ENCODE peak calls at places on chromosomes 16 and 17, in seven cellular contexts. Z is mesenchymal stem cell, W is SK-N-SH, I is endodermal cell, G is AG04450, C is neural progenitor cell, B is fibroblast of lung. V is an unnamed sample.

GRCh38 chr17:2215616-2216364 is 87.8 kb downstream of the SMG6 start:
- DNase-seq in G (peak; percentile 85), I (peak; percentile 78), W (peak; percentile 79), B (peak; percentile 96), C (peak; percentile 60), Z (peak; percentile 92), V (peak; percentile 79)

GRCh38 chr17:6509295-6509771 is 47.0 kb downstream of the PITPNM3 start:
- DNase-seq in B (no peak), I (peak; percentile 69), W (no peak), C (no peak), G (no peak), Z (no peak), V (no peak)

GRCh38 chr16:138049-138417 is 440 bp downstream of the NPRL3 start:
- DNase-seq in G (no peak), W (peak; percentile 76), I (peak; percentile 72), C (peak; percentile 81), B (no peak), Z (peak; percentile 44), V (peak; percentile 35)

GRCh38 chr16:4957720-4958509 is at the start of gene SEC14L5:
- DNase-seq in C (peak; percentile 100), Z (peak; percentile 97), G (peak; percentile 97), W (peak; percentile 100), B (peak; percentile 99), I (peak; percentile 100), V (peak; percentile 98)

GRCh38 chr17:43216762-43217613 is 5.3 kb downstream of the TMEM106A start:
- DNase-seq in C (no peak), W (no peak), G (no peak), B (no peak), Z (no peak), I (no peak), V (no peak)

GRCh38 chr16:22322741-22323140 is 25.5 kb downstream of the POLR3E start:
- DNase-seq in Z (no peak), W (no peak), C (no peak), B (no peak), G (no peak), I (peak; percentile 38), V (peak; percentile 63)

GRCh38 chr17:76199466-76199865 is 40.8 kb downstream of the RNF157 start:
- DNase-seq in B (no peak), C (no peak), I (no peak), G (no peak), W (no peak), Z (no peak), V (no peak)

GRCh38 chr17:7922499-7923289 is 6.6 kb upstream of the RNF227 start:
- DNase-seq in W (no peak), B (peak; percentile 85), Z (peak; percentile 78), I (peak; percentile 96), C (peak; percentile 90), G (peak; percentile 37), V (peak; percentile 96)

GRCh38 chr17:21688293-21688949 is 3.9 kb upstream of the KCNJ18 start:
- DNase-seq in C (no peak), I (no peak), W (no peak), G (no peak), B (no peak), Z (no peak), V (peak; percentile 66)

GRCh38 chr17:45311762-45312476 is 4.9 kb downstream of the MAP3K14 start:
- DNase-seq in W (peak; percentile 45), G (no peak), B (no peak), C (no peak), I (peak; percentile 51), Z (peak; percentile 79), V (no peak)
- H3K27ac ChIP-seq in W (peak overlapping the region; percentile 65), G (peak overlapping the region; percentile 54), B (peak overlapping the region; percentile 53), C (no peak overlapping the region), I (no peak overlapping the region), Z (peak overlapping the region; percentile 44), V (peak overlapping the region; percentile 88)

GRCh38 chr17:13106171-13106570 is 88.3 kb upstream of the ELAC2 start:
- DNase-seq in C (no peak), Z (no peak), G (no peak), W (no peak), I (no peak), B (no peak), V (no peak)
- H3K27ac ChIP-seq in C (no peak overlapping the region), Z (no peak overlapping the region), G (no peak overlapping the region), W (no peak overlapping the region), I (no peak overlapping the region), B (no peak overlapping the region), V (no peak overlapping the region)

GRCh38 chr16:3101018-3101840 is 2.1 kb upstream of the ZSCAN10 start:
- DNase-seq in Z (peak; percentile 34), B (peak; percentile 24), I (peak; percentile 83), W (peak; percentile 70), C (peak; percentile 79), G (no peak), V (no peak)
- H3K27ac ChIP-seq in Z (no peak overlapping the region), B (no peak overlapping the region), I (no peak overlapping the region), W (no peak overlapping the region), C (no peak overlapping the region), G (no peak overlapping the region), V (peak overlapping the region; percentile 80)

DNA sequence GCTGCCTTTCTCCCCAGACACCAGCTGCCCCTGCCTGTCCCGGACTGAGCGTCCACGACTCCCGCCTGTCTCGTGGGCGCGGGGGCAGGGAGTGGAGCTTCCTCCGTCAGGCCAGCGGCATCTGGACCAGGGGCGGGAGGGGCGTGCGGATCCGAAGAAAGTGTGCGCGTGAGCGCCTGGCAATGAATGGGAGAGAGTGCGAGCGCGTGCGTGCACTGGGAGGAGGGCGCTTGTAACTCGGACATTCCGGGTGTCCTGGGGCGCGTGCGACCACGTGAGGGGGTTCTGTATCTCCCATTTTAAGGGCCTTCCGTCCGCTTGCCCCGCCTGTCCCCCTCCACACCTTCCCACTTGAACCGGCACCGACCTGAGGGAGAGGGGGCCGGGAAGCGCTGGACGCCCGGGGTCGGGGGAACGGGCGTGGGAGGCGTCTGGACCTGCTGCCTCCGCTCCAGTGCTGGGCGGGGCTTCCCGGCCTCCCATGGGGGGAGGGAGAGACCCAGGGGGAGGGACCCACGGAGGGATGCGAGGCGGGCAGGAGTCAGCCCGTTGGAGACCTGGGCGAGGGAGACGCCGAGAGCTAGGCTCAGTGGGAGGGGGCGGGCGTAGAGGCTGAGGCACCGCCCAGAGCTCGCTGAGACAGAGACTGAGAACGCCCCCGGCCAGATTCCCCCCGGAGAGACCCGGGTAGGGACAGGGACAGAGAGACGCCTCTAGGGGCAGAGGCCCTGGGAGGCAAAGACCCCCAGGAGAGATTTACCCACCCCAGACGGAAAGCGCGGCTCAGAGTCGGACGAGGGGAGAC is at the start of gene KREMEN2:
- DNase-seq in B (no peak), Z (peak; percentile 45), C (peak; percentile 79), G (no peak), W (peak; percentile 90), I (peak; percentile 93), V (peak; percentile 80)
- H3K27ac ChIP-seq in B (no peak within 1 kb of the TSS), Z (no peak within 1 kb of the TSS), C (no peak within 1 kb of the TSS), G (no peak within 1 kb of the TSS), W (peak within 1 kb of the TSS; percentile 34), I (no peak within 1 kb of the TSS), V (no peak within 1 kb of the TSS)

V was measured in left lung.